ENCODE peak calls at places on chromosome 2, in seven cellular contexts. V, P, E, M, O, N and Y are unnamed samples.

GRCh38 chr2:61537590-61538178 is 472 bp downstream of the XPO1 start:
- DNase-seq in M (no peak), N (no peak), V (no peak), P (no peak), E (no peak), O (no peak), Y (no peak)

GRCh38 chr2:168742258-168742932 is 60.0 kb upstream of the NOSTRIN start:
- DNase-seq in P (no peak), N (no peak), V (no peak), O (no peak), E (no peak), M (peak), Y (no peak)

GRCh38 chr2:162037028-162037795 is 36.8 kb downstream of the DPP4 start:
- DNase-seq in N (no peak), P (no peak), O (no peak), M (no peak), E (no peak), V (no peak), Y (peak)

GRCh38 chr2:216560695-216561370 is 62.2 kb downstream of the RPL37A start:
- DNase-seq in O (no peak), N (peak), M (no peak), V (no peak), P (peak), E (peak), Y (no peak)

GRCh38 chr2:219291910-219292490 is 12.8 kb downstream of the DNAJB2 start:
- DNase-seq in N (no peak), M (no peak), O (no peak), V (no peak), E (no peak), P (no peak), Y (no peak)

GRCh38 chr2:70412294-70413075 is 110.6 kb upstream of the FAM136A start:
- DNase-seq in O (no peak), M (no peak), P (no peak), E (no peak), N (no peak), V (no peak), Y (no peak)

GRCh38 chr2:240519396-240520142 is 38.2 kb downstream of the ANKMY1 start:
- DNase-seq in V (no peak), N (peak), E (peak), O (no peak), M (no peak), P (peak), Y (no peak)

GRCh38 chr2:23618265-23618664 is 233.3 kb downstream of the KLHL29 start:
- DNase-seq in V (no peak), O (no peak), N (no peak), E (no peak), P (no peak), M (no peak), Y (no peak)

GRCh38 chr2:214076527-214076926 is 334.3 kb upstream of the VWC2L start:
- DNase-seq in V (no peak), E (no peak), P (no peak), O (no peak), M (no peak), N (no peak), Y (no peak)

GRCh38 chr2:20182241-20182931 is 42.5 kb downstream of the SDC1 start:
- DNase-seq in N (peak), P (no peak), M (no peak), V (peak), O (no peak), E (no peak), Y (no peak)

GRCh38 chr2:12714391-12715221 is 2.1 kb upstream of the TRIB2 start:
- DNase-seq in V (peak), E (peak), N (no peak), O (no peak), P (no peak), M (no peak), Y (no peak)

GRCh38 chr2:234335676-234336228 is 161.1 kb downstream of the ARL4C start:
- DNase-seq in V (peak), P (no peak), M (no peak), E (peak), O (peak), N (peak), Y (no peak)

GRCh38 chr2:29628882-29629281 is 292.5 kb downstream of the ALK start:
- DNase-seq in E (no peak), M (peak), N (no peak), O (no peak), P (no peak), V (no peak), Y (no peak)

GRCh38 chr2:43887176-43887575 is 48.4 kb downstream of the ABCG8 start:
- DNase-seq in V (no peak), O (no peak), M (no peak), N (no peak), P (no peak), E (no peak), Y (no peak)

GRCh38 chr2:138244400-138245001 is 257.1 kb upstream of the SPOPL start:
- DNase-seq in O (no peak), P (no peak), E (peak), M (no peak), V (no peak), N (peak), Y (no peak)

GRCh38 chr2:142557391-142557790 is 320.1 kb upstream of the KYNU start:
- DNase-seq in M (no peak), P (no peak), V (no peak), N (peak), E (peak), O (no peak), Y (no peak)

GRCh38 chr2:127054996-127055785 is 51.8 kb downstream of the BIN1 start:
- DNase-seq in N (no peak), E (no peak), O (no peak), P (no peak), V (no peak), M (no peak), Y (no peak)